ENCODE peak calls at places on chromosomes 4 and X, in four cellular contexts. Z is activated T-helper 1 cell treated with anti-CD3 and anti-CD28 coated beads, Interleukin-2, amount 50 U/mL, for 16 hours; J is WTC11; K is anterior cingulate cortex. O is an unnamed sample.

GRCh38 chr4:85591361-85592098 is 116.6 kb downstream of the ARHGAP24 start:
- DNase-seq in J (no peak), Z (no peak), K (no peak), O (no peak)

GRCh38 chr4:78205601-78206000 is 148.5 kb downstream of the FRAS1 start:
- DNase-seq in Z (no peak), K (no peak), J (peak; percentile 15), O (no peak)

GRCh38 chr4:3679851-3680311 is 86.3 kb upstream of the ADRA2C start:
- DNase-seq in J (peak; percentile 12), Z (no peak), K (no peak), O (no peak)

GRCh38 chr4:87103691-87104187 is 116.7 kb downstream of the KLHL8 start:
- DNase-seq in Z (no peak), J (no peak), K (no peak), O (peak; percentile 56)

GRCh38 chr4:188778880-188779279 is 639.6 kb downstream of the TRIML1 start:
- DNase-seq in K (no peak), J (no peak), Z (no peak), O (no peak)

GRCh38 chr4:119946359-119946758 is 120.3 kb downstream of the MAD2L1 start:
- DNase-seq in Z (no peak), J (no peak), K (no peak), O (no peak)

GRCh38 chr4:179465131-179465797 is 2023.0 kb upstream of the AGA start:
- DNase-seq in K (no peak), J (peak; percentile 21), Z (no peak), O (no peak)

GRCh38 chrX:54530358-54530900 is 410 bp downstream of the GNL3L start:
- DNase-seq in Z (no peak), K (no peak), J (no peak), O (no peak)

GRCh38 chr4:99723555-99724450 is 66.2 kb upstream of the C4orf54 start:
- DNase-seq in Z (no peak), K (peak; percentile 3), J (no peak), O (peak; percentile 48)

GRCh38 chr4:54930226-54930625 is 195.2 kb downstream of the KDR start:
- DNase-seq in Z (no peak), J (no peak), K (no peak), O (no peak)

GRCh38 chr4:159768011-159768410 is 665.1 kb downstream of the RAPGEF2 start:
- DNase-seq in Z (no peak), K (no peak), J (no peak), O (no peak)

GRCh38 chr4:128354205-128354821 is 66.7 kb upstream of the PGRMC2 start:
- DNase-seq in Z (no peak), K (no peak), J (no peak), O (no peak)

GRCh38 chr4:1583051-1583785 is 100.9 kb downstream of the FAM53A start:
- DNase-seq in Z (no peak), K (no peak), J (peak; percentile 10), O (no peak)

GRCh38 chr4:186805020-186805820 is 81.6 kb upstream of the FAT1 start:
- DNase-seq in K (no peak), Z (no peak), J (no peak), O (no peak)

GRCh38 chr4:111628437-111628836 is 516.8 kb upstream of the FAM241A start:
- DNase-seq in J (peak; percentile 11), K (no peak), Z (no peak), O (no peak)

O was measured in LNCaP clone FGC.